ENCODE peak calls at places on chromosomes 7 and 10, in seven cellular contexts. T, L, C, V, Z, X and R are unnamed samples. For H4K20me1, the result is how much of the 10 kb centered on the place peaks cover.

GRCh38 chr7:80842479-80842797 is 76.4 kb downstream of the SEMA3C start:
- DNase-seq in T (no peak), C (no peak), X (no peak), L (no peak), Z (no peak), V (no peak), R (no peak)

GRCh38 chr10:33509231-33509871 is 174.9 kb upstream of the NRP1 start:
- DNase-seq in X (peak), L (peak), V (no peak), Z (peak), T (peak), C (peak), R (no peak)

GRCh38 chr10:21166557-21167287 is 269.6 kb upstream of the NEBL start:
- DNase-seq in X (no peak), T (no peak), C (no peak), L (no peak), V (no peak), Z (no peak), R (no peak)

GRCh38 chr7:67842571-67842970 is 845.9 kb downstream of the TYW1 start:
- DNase-seq in Z (no peak), C (no peak), T (peak), V (no peak), X (no peak), L (no peak), R (no peak)

GRCh38 chr7:140262242-140262903 is 85.6 kb upstream of the KDM7A start:
- DNase-seq in Z (peak), T (no peak), X (no peak), L (no peak), C (no peak), V (no peak), R (no peak)

GRCh38 chr7:135970682-135971365 is 6.3 kb downstream of the MTPN start:
- DNase-seq in C (no peak), X (no peak), V (peak), Z (no peak), T (no peak), L (no peak), R (no peak)

GRCh38 chr7:24967696-24968095 is 12.3 kb downstream of the OSBPL3 start:
- DNase-seq in Z (no peak), C (no peak), X (no peak), T (no peak), V (no peak), L (no peak), R (no peak)

GRCh38 chr7:138848056-138848975 is 50.3 kb upstream of the ATP6V0A4 start:
- DNase-seq in T (peak), Z (no peak), C (peak), L (peak), V (no peak), X (no peak), R (no peak)

GRCh38 chr10:11298116-11298515 is 280.4 kb downstream of the CELF2 start:
- DNase-seq in Z (peak), V (no peak), T (peak), C (no peak), L (no peak), X (no peak), R (no peak)

GRCh38 chr7:151631968-151632749 is 112.5 kb upstream of the RHEB start:
- DNase-seq in X (peak), C (peak), T (peak), L (peak), V (peak), Z (peak), R (peak)

GRCh38 chr10:56231436-56231835 is 129.6 kb downstream of the ZWINT start:
- DNase-seq in L (no peak), T (peak), V (no peak), X (peak), C (no peak), Z (peak), R (no peak)

GRCh38 chr7:54812747-54813146 is 53.7 kb upstream of the SEC61G start:
- DNase-seq in X (no peak), Z (no peak), C (peak), T (no peak), L (peak), V (no peak), R (no peak)

GRCh38 chr7:45039106-45039505 is 39.1 kb downstream of the CCM2 start:
- DNase-seq in V (no peak), Z (no peak), C (no peak), T (no peak), L (no peak), X (no peak), R (no peak)

GRCh38 chr10:98295907-98296306 is 27.9 kb upstream of the LOXL4 start:
- DNase-seq in V (no peak), T (peak), Z (no peak), L (peak), C (peak), X (peak), R (no peak)

GRCh38 chr7:138500892-138501291 is 40.8 kb downstream of the TRIM24 start:
- DNase-seq in X (no peak), V (no peak), L (no peak), T (no peak), Z (no peak), C (no peak), R (no peak)

GRCh38 chr10:111590703-111591102 is 513.9 kb downstream of the ADRA2A start:
- DNase-seq in C (no peak), X (no peak), Z (no peak), L (no peak), T (no peak), V (no peak), R (no peak)

GRCh38 chr10:51462076-51462779 is 237.2 kb downstream of the CSTF2T start:
- DNase-seq in Z (no peak), L (peak), V (no peak), C (peak), T (no peak), X (no peak), R (no peak)

GRCh38 chr10:3497581-3497980 is 287.4 kb downstream of the KLF6 start:
- DNase-seq in Z (no peak), X (no peak), V (no peak), T (no peak), C (no peak), L (no peak), R (no peak)

GRCh38 chr7:23211542-23211941 is 29.7 kb downstream of the NUP42 start:
- DNase-seq in Z (no peak), C (no peak), T (no peak), L (no peak), V (no peak), X (peak), R (no peak)

GRCh38 chr10:91313761-91314520 is 93.5 kb downstream of the PCGF5 start:
- DNase-seq in C (peak), T (peak), V (no peak), X (no peak), L (peak), Z (peak), R (no peak)

GRCh38 chr10:84296071-84296981 is 32.1 kb upstream of the CCSER2 start:
- DNase-seq in X (peak), C (peak), V (no peak), T (peak), L (peak), Z (peak), R (no peak)

GRCh38 chr10:125161570-125162139 is 1.3 kb upstream of the CTBP2 start:
- DNase-seq in L (no peak), V (no peak), X (no peak), T (no peak), C (peak), Z (no peak), R (no peak)

GRCh38 chr10:48770558-48771089 is 86.0 kb downstream of the WDFY4 start:
- DNase-seq in Z (no peak), C (no peak), T (no peak), X (no peak), L (no peak), V (no peak), R (no peak)

GRCh38 chr7:105776068-105776790 is 100.2 kb downstream of the ATXN7L1 start:
- DNase-seq in C (peak), Z (peak), X (peak), V (no peak), L (peak), T (peak), R (peak)

GRCh38 chr10:77631241-77631640 is 6.4 kb downstream of the KCNMA1 start:
- DNase-seq in L (no peak), V (no peak), T (no peak), Z (no peak), C (no peak), X (no peak), R (no peak)

GRCh38 chr7:67625257-67625713 is 628.7 kb downstream of the TYW1 start:
- DNase-seq in T (peak), X (peak), C (peak), Z (no peak), V (peak), L (peak), R (peak)

GRCh38 chr7:118372530-118372929 is 148.0 kb downstream of the ANKRD7 start:
- DNase-seq in X (no peak), V (no peak), L (peak), C (no peak), Z (no peak), T (peak), R (no peak)

GRCh38 chr7:122304604-122304975 is at the start of gene FEZF1:
- DNase-seq in V (no peak), T (peak), Z (no peak), X (peak), L (no peak), C (no peak), R (peak)

GRCh38 chr10:33214174-33214573 is 120.3 kb downstream of the NRP1 start:
- DNase-seq in X (no peak), C (no peak), T (no peak), L (no peak), V (no peak), Z (no peak), R (no peak)

GRCh38 chr10:124738441-124738840 is 5.7 kb downstream of the FAM53B start:
- DNase-seq in V (no peak), C (no peak), T (no peak), Z (no peak), L (no peak), X (no peak), R (no peak)

GRCh38 chr7:101626069-101626671 is 2.9 kb downstream of the MYL10 start:
- DNase-seq in C (no peak), T (no peak), V (no peak), X (no peak), Z (no peak), L (no peak), R (no peak)

GRCh38 chr10:103668351-103669242 is 175.1 kb downstream of the NEURL1 start:
- DNase-seq in L (peak), X (no peak), Z (no peak), T (peak), C (peak), V (no peak), R (peak)

GRCh38 chr7:158975526-158976467 is 119.4 kb downstream of the DYNC2I1 start:
- DNase-seq in V (peak), T (no peak), X (no peak), C (no peak), Z (no peak), L (no peak), R (peak)

GRCh38 chr10:12589271-12589670 is 239.9 kb downstream of the CAMK1D start:
- DNase-seq in Z (no peak), X (no peak), L (no peak), C (no peak), V (no peak), T (no peak), R (no peak)

GRCh38 chr7:122727759-122728158 is 25.0 kb upstream of the RNF148 start:
- DNase-seq in Z (no peak), L (no peak), T (no peak), X (no peak), V (no peak), C (no peak), R (no peak)

DNA sequence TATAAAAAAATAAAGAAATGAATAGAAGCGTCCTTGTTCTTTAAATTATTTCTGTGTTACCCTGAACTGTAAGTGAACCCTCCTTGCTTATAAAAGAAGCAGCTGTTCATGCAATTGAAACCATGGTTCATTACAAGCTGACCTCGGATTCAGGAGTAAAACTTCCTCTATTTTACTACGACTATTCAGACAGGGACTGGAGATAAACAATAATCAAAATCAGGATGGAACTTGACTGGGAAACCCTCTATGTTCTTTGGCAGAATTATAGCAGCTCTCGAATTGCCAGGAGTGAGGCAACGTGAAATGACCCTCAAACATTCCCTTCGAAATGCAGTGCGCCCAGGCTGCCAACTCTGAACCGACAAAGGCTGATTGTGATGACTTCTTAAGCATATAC is 172.1 kb downstream of the CYP26A1 start:
- DNase-seq in L (no peak), C (no peak), Z (no peak), V (no peak), X (no peak), T (no peak), R (no peak)
- H3K4me2 ChIP-seq in L (no peak), C (no peak), Z (no peak), V (no peak), X (no peak), T (no peak), R (no peak)

DNA sequence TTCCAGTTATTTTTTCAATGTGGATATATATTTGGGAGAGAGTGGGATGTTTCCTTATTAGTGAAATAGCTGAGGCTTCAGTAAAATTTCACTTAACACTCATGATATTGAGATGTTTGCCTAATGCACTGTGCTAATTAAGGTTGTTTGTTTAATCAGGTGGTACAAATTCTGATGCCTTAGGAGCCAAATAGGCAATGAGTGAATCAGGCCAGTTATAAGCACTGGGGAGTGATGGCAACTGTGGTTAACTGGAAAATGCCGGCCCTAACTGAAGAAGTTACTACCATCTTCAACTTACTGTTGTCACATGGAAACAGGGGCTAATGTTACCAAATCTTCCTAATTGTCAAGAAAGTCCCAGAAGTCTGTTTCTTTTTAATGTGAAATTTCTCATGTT is 32.0 kb downstream of the VCL start:
- DNase-seq in Z (no peak), C (no peak), V (no peak), L (no peak), X (no peak), T (no peak), R (no peak)
- H4K20me1 ChIP-seq in Z (under half), C (half or more), V (under half), L (under half), X (under half), T (under half), R (under half)

GRCh38 chr10:30686706-30687105 is 57.2 kb upstream of the LYZL2 start:
- DNase-seq in C (no peak), T (no peak), V (no peak), L (no peak), Z (no peak), X (no peak), R (no peak)

GRCh38 chr10:30683496-30683895 is 53.9 kb upstream of the LYZL2 start:
- DNase-seq in C (no peak), T (no peak), Z (no peak), V (no peak), X (no peak), L (no peak), R (no peak)

GRCh38 chr10:30687698-30688213 is 58.2 kb upstream of the LYZL2 start:
- DNase-seq in L (peak), Z (peak), C (peak), T (peak), V (peak), X (peak), R (peak)

GRCh38 chr10:30691601-30692015 is 62.1 kb upstream of the LYZL2 start:
- DNase-seq in Z (no peak), X (no peak), T (peak), C (no peak), L (peak), V (no peak), R (no peak)

DNA sequence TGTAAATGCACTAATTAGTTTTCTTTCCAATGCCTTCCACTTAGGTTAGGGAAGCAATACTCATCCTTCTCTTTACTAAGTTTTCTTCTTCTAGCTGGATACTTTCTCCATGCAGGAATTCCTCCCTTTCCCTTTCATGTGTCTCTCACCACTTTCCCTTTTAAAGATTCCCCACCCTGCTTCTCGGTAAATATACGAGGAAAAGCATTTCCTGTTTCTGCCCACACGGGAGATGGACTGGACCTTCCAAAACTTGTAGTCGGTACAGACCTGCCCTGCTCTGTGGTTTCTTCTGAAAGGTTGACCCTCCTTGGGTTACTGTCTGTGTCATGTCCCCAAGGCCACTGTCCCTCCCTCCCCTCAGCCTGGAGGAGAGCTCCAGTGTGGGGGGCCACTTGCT is 58.9 kb upstream of the LYZL2 start:
- DNase-seq in C (no peak), V (no peak), Z (no peak), X (no peak), L (peak), T (no peak), R (no peak)
- H3K4me2 ChIP-seq in C (no peak), V (no peak), Z (no peak), X (no peak), L (no peak), T (no peak), R (no peak)

GRCh38 chr7:15684834-15685233 is 1.6 kb downstream of the MEOX2 start:
- DNase-seq in Z (no peak), C (no peak), L (no peak), V (no peak), X (peak), T (peak), R (peak)
- H4K20me1 ChIP-seq in Z (under half), C (under half), L (under half), V (under half), X (under half), T (under half), R (under half)

DNA sequence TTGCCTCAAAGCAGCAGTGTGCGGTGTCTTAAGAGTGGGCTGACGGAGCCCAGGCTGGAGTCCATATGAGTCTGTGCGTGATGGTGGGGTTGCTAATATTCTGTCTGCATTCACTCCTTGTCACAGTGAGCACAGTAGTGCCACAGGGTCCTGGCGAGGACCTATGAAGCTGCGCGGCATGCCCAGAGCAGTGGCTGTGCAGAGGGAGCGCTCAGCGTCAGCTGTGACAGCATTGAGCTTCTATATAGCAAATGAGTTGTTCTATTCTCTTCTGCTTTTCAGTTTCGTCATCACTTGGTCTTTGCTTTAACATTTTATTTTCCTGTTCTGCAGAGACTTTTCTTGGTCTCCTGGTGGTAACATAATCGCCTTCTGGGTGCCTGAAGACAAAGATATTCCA is 14.5 kb downstream of the EIF3B start:
- DNase-seq in Z (no peak), C (no peak), X (no peak), L (no peak), T (no peak), V (no peak), R (no peak)
- H3K4me2 ChIP-seq in Z (no peak), C (no peak), X (no peak), L (no peak), T (no peak), V (no peak), R (no peak)

DNA sequence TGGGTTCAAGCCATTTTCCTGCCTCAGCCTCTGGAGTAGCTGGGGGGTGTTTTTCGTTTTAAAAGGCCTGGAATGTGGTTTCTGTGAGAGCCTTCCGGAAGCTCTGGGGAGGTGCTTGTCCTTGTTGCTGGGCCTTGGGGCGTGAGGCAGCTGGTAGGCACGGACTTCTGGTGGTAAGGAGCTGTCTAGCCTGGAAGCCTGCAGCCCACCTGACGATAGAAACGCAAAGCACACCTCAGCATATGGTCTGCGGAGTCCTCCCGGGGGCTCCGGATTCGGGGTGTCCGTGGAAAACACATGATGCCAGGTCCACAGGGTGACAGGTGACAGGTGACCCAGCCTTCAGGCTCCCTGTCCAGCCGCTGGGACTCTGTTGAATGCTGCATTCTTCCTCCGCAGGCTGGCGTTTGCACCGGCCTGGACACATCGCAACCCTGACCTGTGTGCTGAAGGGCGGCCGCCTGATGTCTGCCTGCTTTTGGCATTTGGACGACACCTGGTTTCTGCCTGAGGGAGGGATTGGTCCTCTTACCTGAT is 37.3 kb downstream of the INPP5A start:
- DNase-seq in L (peak), V (no peak), X (peak), Z (no peak), T (no peak), C (no peak), R (peak)
- H4K20me1 ChIP-seq in L (under half), V (under half), X (under half), Z (under half), T (under half), C (half or more), R (half or more)

DNA sequence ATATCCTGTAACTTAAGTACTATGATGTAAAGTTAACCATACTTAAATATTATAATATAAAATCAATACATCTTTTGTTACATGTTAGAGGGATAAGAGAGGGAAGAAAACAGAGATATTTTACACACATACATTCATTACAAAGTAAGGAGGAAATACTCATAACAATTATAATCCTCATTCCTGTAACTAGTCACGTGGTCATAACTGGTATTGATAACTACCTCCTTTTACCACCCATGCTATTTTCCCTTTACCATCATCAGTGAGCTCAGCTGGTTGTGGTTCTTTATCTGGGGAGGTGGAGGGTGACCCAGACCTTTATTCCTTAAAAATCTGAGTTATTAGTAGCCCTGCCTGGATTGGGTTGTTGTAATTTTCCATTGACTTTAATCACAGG is 8.3 kb downstream of the GIMAP8 start:
- DNase-seq in Z (no peak), T (no peak), X (no peak), C (no peak), V (no peak), L (no peak), R (no peak)
- H3K4me2 ChIP-seq in Z (no peak), T (no peak), X (no peak), C (no peak), V (no peak), L (no peak), R (no peak)

GRCh38 chr10:63491558-63492316 is 26.0 kb upstream of the JMJD1C start:
- DNase-seq in X (peak), Z (peak), C (peak), L (peak), T (peak), V (no peak), R (no peak)

GRCh38 chr10:63497321-63497720 is 23.9 kb upstream of the REEP3 start:
- DNase-seq in X (no peak), L (no peak), V (no peak), T (no peak), C (no peak), Z (no peak), R (no peak)

GRCh38 chr10:63492788-63493403 is 27.1 kb upstream of the JMJD1C start:
- DNase-seq in V (no peak), C (no peak), L (no peak), T (no peak), Z (no peak), X (no peak), R (no peak)

GRCh38 chr10:63496561-63496960 is 24.6 kb upstream of the REEP3 start:
- DNase-seq in X (no peak), T (no peak), Z (no peak), C (no peak), L (no peak), V (no peak), R (no peak)

GRCh38 chr10:63494951-63495350 is 26.2 kb upstream of the REEP3 start:
- DNase-seq in V (no peak), C (no peak), Z (no peak), L (no peak), T (no peak), X (peak), R (peak)
- H4K20me1 ChIP-seq in V (under half), C (under half), Z (under half), L (under half), T (under half), X (under half), R (under half)